ENCODE peak calls at places on chromosomes 5 and 9, in six cellular contexts. One of them, this sample, is unnamed.

GRCh38 chr5:32840606-32841005 is 129.5 kb downstream of the NPR3 start:
- DNase-seq in A549: no peak
- DNase-seq in adrenal gland: no peak
- DNase-seq in sigmoid colon: no peak
- DNase-seq in lower leg skin: no peak
- DNase-seq in H54: no peak
- DNase-seq in this sample: no peak

GRCh38 chr5:15637345-15637744 is 137.4 kb downstream of the FBXL7 start:
- DNase-seq in lower leg skin: no peak
- DNase-seq in A549: no peak
- DNase-seq in H54: no peak
- DNase-seq in adrenal gland: no peak
- DNase-seq in sigmoid colon: no peak
- DNase-seq in this sample: no peak

GRCh38 chr5:174571662-174572397 is 152.6 kb upstream of the MSX2 start:
- DNase-seq in sigmoid colon: peak; percentile 81
- DNase-seq in H54: peak; percentile 90
- DNase-seq in lower leg skin: peak; percentile 70
- DNase-seq in A549: peak; percentile 85
- DNase-seq in adrenal gland: peak; percentile 80
- DNase-seq in this sample: no peak

GRCh38 chr5:68141494-68141893 is 74.1 kb upstream of the PIK3R1 start:
- DNase-seq in H54: no peak
- DNase-seq in A549: no peak
- DNase-seq in sigmoid colon: no peak
- DNase-seq in lower leg skin: no peak
- DNase-seq in adrenal gland: no peak
- DNase-seq in this sample: no peak

GRCh38 chr9:76458903-76459690 is at the start of gene GCNT1:
- DNase-seq in adrenal gland: peak; percentile 71
- DNase-seq in A549: peak; percentile 87
- DNase-seq in H54: peak; percentile 98
- DNase-seq in sigmoid colon: peak; percentile 85
- DNase-seq in lower leg skin: peak; percentile 70
- DNase-seq in this sample: peak; percentile 98

GRCh38 chr5:18736051-18736398 is 1101.8 kb downstream of the TAF11L14 start:
- DNase-seq in A549: no peak
- DNase-seq in H54: no peak
- DNase-seq in adrenal gland: no peak
- DNase-seq in lower leg skin: no peak
- DNase-seq in sigmoid colon: no peak
- DNase-seq in this sample: no peak

GRCh38 chr5:141605523-141606277 is 13.1 kb downstream of the DIAPH1 start:
- DNase-seq in adrenal gland: no peak
- DNase-seq in lower leg skin: peak; percentile 77
- DNase-seq in A549: no peak
- DNase-seq in H54: no peak
- DNase-seq in sigmoid colon: peak; percentile 72
- DNase-seq in this sample: peak; percentile 80

GRCh38 chr5:87061046-87061445 is 206.6 kb upstream of the RASA1 start:
- DNase-seq in H54: no peak
- DNase-seq in lower leg skin: no peak
- DNase-seq in A549: no peak
- DNase-seq in adrenal gland: no peak
- DNase-seq in sigmoid colon: no peak
- DNase-seq in this sample: no peak

GRCh38 chr9:123225374-123225813 is 43.0 kb downstream of the STRBP start:
- DNase-seq in adrenal gland: peak; percentile 27
- DNase-seq in sigmoid colon: no peak
- DNase-seq in lower leg skin: no peak
- DNase-seq in A549: peak; percentile 42
- DNase-seq in H54: peak; percentile 57
- DNase-seq in this sample: no peak

GRCh38 chr9:97515662-97516061 is 14.2 kb downstream of the TMOD1 start:
- DNase-seq in H54: no peak
- DNase-seq in A549: no peak
- DNase-seq in sigmoid colon: no peak
- DNase-seq in adrenal gland: no peak
- DNase-seq in lower leg skin: no peak
- DNase-seq in this sample: no peak

GRCh38 chr5:133340002-133340755 is 272.2 kb downstream of the FSTL4 start:
- DNase-seq in sigmoid colon: peak; percentile 35
- DNase-seq in lower leg skin: no peak
- DNase-seq in H54: no peak
- DNase-seq in A549: no peak
- DNase-seq in adrenal gland: no peak
- DNase-seq in this sample: no peak

GRCh38 chr5:127536687-127537086 is 19.2 kb downstream of the PRRC1 start:
- DNase-seq in sigmoid colon: no peak
- DNase-seq in H54: no peak
- DNase-seq in adrenal gland: no peak
- DNase-seq in A549: no peak
- DNase-seq in lower leg skin: no peak
- DNase-seq in this sample: no peak

GRCh38 chr5:143402464-143403356 is 776 bp downstream of the NR3C1 start:
- DNase-seq in adrenal gland: peak; percentile 75
- DNase-seq in A549: peak; percentile 61
- DNase-seq in lower leg skin: peak; percentile 57
- DNase-seq in sigmoid colon: peak; percentile 85
- DNase-seq in H54: no peak
- DNase-seq in this sample: peak; percentile 95
- TF ChIP-seq POLR2A in adrenal gland: no peak
- TF ChIP-seq POLR2A in A549: no peak
- TF ChIP-seq POLR2A in lower leg skin: no peak
- TF ChIP-seq POLR2A in sigmoid colon: no peak
- TF ChIP-seq POLR2A in H54: peak; percentile 18
- TF ChIP-seq POLR2A in this sample: no peak

DNA sequence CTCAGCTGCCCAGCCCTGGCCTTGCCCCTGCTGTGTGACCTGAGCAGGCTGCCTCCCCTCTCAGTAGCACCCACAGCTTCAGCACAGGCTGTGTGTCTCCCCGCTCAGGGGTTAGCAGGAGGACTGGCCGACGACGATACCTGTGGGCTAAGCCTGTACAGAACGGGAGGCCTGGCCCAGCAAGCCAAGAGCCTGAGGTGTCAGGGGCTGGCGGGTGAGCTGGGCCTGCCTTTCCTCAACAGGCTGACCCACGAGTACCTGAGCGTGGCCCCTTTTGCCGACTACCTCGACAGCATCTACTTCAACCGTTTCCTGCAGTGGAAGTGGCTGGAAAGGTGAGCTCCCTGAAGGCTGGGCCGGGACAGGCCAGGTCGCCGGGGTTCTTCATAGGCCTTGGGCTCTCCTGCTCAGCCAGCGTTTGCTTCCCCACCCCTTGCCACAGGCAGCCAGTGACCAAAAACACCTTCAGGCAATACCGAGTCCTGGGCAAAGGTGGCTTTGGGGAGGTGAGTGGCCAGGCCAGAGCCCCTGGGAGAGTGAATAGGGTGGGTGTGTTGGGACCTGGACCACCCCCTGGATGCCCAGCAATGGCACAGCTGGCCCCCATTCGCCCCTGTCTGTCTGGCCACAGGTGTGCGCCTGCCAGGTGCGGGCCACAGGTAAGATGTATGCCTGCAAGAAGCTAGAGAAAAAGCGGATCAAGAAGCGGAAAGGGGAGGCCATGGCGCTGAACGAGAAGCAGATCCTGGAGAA is 6.6 kb downstream of the GRK6 start:
- DNase-seq in adrenal gland: no peak
- DNase-seq in A549: no peak
- DNase-seq in lower leg skin: peak; percentile 15
- DNase-seq in H54: no peak
- DNase-seq in sigmoid colon: no peak
- DNase-seq in this sample: peak; percentile 82
- TF ChIP-seq POLR2A in adrenal gland: no peak
- TF ChIP-seq POLR2A in A549: no peak
- TF ChIP-seq POLR2A in lower leg skin: no peak
- TF ChIP-seq POLR2A in H54: no peak
- TF ChIP-seq POLR2A in sigmoid colon: no peak
- TF ChIP-seq POLR2A in this sample: no peak

DNA sequence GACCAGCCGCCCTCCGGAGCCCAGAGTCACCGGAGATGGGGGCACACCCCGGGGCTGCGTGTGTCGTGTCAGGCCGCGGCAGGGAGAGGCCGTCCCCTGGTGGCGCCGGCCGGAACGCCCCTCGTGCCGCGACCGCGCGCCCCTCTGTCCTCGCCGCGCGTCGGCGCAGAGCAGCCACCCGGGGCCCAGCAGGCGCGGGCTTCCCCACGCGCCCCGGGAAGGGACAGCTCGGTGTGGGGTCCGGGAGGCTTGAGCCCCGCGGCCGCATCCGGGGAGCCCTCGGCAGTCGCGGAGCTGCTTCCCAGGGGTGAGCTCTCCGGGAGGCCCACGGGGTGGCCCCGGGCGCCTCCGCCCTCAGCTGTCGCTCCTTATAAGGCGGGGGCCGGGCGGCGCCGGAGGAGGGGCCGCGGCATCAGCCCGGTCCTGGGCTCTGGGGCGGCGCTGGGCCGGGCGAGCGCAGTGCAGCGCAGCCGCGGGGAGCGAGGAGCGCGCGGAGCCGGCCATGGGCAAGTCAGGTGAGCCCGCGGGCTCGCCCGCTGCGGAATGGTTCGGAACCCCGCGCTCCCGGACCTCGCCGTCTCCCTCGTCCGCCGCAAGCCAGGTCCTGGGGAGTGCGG is at the start of gene GLIPR2:
- DNase-seq in A549: peak; percentile 49
- DNase-seq in lower leg skin: no peak
- DNase-seq in sigmoid colon: peak; percentile 92
- DNase-seq in adrenal gland: peak; percentile 67
- DNase-seq in H54: peak; percentile 67
- DNase-seq in this sample: peak; percentile 97
- TF ChIP-seq POLR2A in A549: peak; percentile 53
- TF ChIP-seq POLR2A in lower leg skin: no peak
- TF ChIP-seq POLR2A in sigmoid colon: peak; percentile 48
- TF ChIP-seq POLR2A in adrenal gland: peak; percentile 76
- TF ChIP-seq POLR2A in H54: peak; percentile 32
- TF ChIP-seq POLR2A in this sample: peak; percentile 72

DNA sequence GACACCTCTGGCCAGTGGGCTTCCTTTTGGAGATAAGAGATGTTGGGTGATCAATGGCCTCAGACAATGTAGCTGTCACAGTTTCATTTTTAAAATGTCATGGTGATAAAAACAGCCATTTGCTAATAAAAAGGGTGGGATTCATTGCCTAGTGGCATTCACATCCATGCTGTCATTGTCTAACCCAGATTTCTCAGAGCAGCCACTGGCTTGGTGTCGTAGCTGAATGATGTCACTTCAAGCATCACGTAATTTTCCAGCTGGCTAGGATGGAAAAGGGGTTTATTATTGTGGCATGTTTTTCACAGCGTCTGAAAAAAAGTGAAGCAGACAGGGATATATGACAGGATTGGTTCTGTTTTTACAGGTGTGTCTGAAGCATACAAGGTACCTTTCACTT is 184.7 kb downstream of the AOPEP start:
- DNase-seq in adrenal gland: no peak
- DNase-seq in sigmoid colon: no peak
- DNase-seq in lower leg skin: no peak
- DNase-seq in H54: no peak
- DNase-seq in A549: no peak
- DNase-seq in this sample: no peak
- TF ChIP-seq POLR2A in adrenal gland: no peak
- TF ChIP-seq POLR2A in sigmoid colon: no peak
- TF ChIP-seq POLR2A in lower leg skin: no peak
- TF ChIP-seq POLR2A in H54: no peak
- TF ChIP-seq POLR2A in A549: no peak
- TF ChIP-seq POLR2A in this sample: no peak

This sample was measured in spleen.